ENCODE peak calls at places on chromosome 3, in eight cellular contexts. One of them, this sample, is unnamed.

GRCh38 chr3:69200384-69201068 is 78.1 kb upstream of the LMOD3 start:
- DNase-seq in PC-3: peak
- DNase-seq in astrocyte of the spinal cord: peak
- DNase-seq in CD4-positive, alpha-beta T cell: no peak
- DNase-seq in thoracic aorta: no peak
- DNase-seq in lung: no peak
- DNase-seq in fibroblast of lung: peak
- DNase-seq in lower leg skin: peak
- DNase-seq in this sample: no peak

GRCh38 chr3:150760431-150761200 is 2.4 kb downstream of the SIAH2 start:
- DNase-seq in PC-3: no peak
- DNase-seq in astrocyte of the spinal cord: no peak
- DNase-seq in CD4-positive, alpha-beta T cell: no peak
- DNase-seq in thoracic aorta: no peak
- DNase-seq in lung: no peak
- DNase-seq in fibroblast of lung: no peak
- DNase-seq in lower leg skin: no peak
- DNase-seq in this sample: no peak

GRCh38 chr3:85821130-85821756 is 862.5 kb downstream of the CADM2 start:
- DNase-seq in PC-3: peak
- DNase-seq in astrocyte of the spinal cord: peak
- DNase-seq in CD4-positive, alpha-beta T cell: no peak
- DNase-seq in thoracic aorta: no peak
- DNase-seq in lung: no peak
- DNase-seq in fibroblast of lung: peak
- DNase-seq in lower leg skin: no peak
- DNase-seq in this sample: no peak

GRCh38 chr3:139619484-139619883 is 58.3 kb downstream of the NMNAT3 start:
- DNase-seq in PC-3: no peak
- DNase-seq in astrocyte of the spinal cord: no peak
- DNase-seq in CD4-positive, alpha-beta T cell: no peak
- DNase-seq in thoracic aorta: no peak
- DNase-seq in lung: no peak
- DNase-seq in fibroblast of lung: no peak
- DNase-seq in lower leg skin: no peak
- DNase-seq in this sample: no peak

GRCh38 chr3:94024385-94024784 is 4.0 kb downstream of the STX19 start:
- DNase-seq in PC-3: peak
- DNase-seq in astrocyte of the spinal cord: peak
- DNase-seq in CD4-positive, alpha-beta T cell: no peak
- DNase-seq in thoracic aorta: no peak
- DNase-seq in lung: no peak
- DNase-seq in fibroblast of lung: peak
- DNase-seq in lower leg skin: no peak
- DNase-seq in this sample: no peak

GRCh38 chr3:117788086-117788485 is 1078.5 kb downstream of the TUSC7 start:
- DNase-seq in PC-3: peak
- DNase-seq in astrocyte of the spinal cord: peak
- DNase-seq in CD4-positive, alpha-beta T cell: no peak
- DNase-seq in thoracic aorta: no peak
- DNase-seq in lung: peak
- DNase-seq in fibroblast of lung: peak
- DNase-seq in lower leg skin: no peak
- DNase-seq in this sample: no peak

GRCh38 chr3:131277836-131278497 is 103.6 kb upstream of the NUDT16 start:
- DNase-seq in PC-3: peak
- DNase-seq in astrocyte of the spinal cord: peak
- DNase-seq in CD4-positive, alpha-beta T cell: no peak
- DNase-seq in thoracic aorta: no peak
- DNase-seq in lung: no peak
- DNase-seq in fibroblast of lung: peak
- DNase-seq in lower leg skin: no peak
- DNase-seq in this sample: no peak

GRCh38 chr3:142902356-142902755 is 13.5 kb upstream of the PCOLCE2 start:
- DNase-seq in PC-3: peak
- DNase-seq in astrocyte of the spinal cord: no peak
- DNase-seq in CD4-positive, alpha-beta T cell: no peak
- DNase-seq in thoracic aorta: no peak
- DNase-seq in lung: no peak
- DNase-seq in fibroblast of lung: no peak
- DNase-seq in lower leg skin: no peak
- DNase-seq in this sample: no peak

GRCh38 chr3:97872209-97873042 is 50.6 kb downstream of the CRYBG3 start:
- DNase-seq in PC-3: peak
- DNase-seq in astrocyte of the spinal cord: peak
- DNase-seq in CD4-positive, alpha-beta T cell: no peak
- DNase-seq in thoracic aorta: no peak
- DNase-seq in lung: no peak
- DNase-seq in fibroblast of lung: peak
- DNase-seq in lower leg skin: peak
- DNase-seq in this sample: no peak

GRCh38 chr3:89584398-89584797 is 477.0 kb downstream of the EPHA3 start:
- DNase-seq in PC-3: peak
- DNase-seq in astrocyte of the spinal cord: no peak
- DNase-seq in CD4-positive, alpha-beta T cell: no peak
- DNase-seq in thoracic aorta: no peak
- DNase-seq in lung: no peak
- DNase-seq in fibroblast of lung: peak
- DNase-seq in lower leg skin: no peak
- DNase-seq in this sample: no peak

GRCh38 chr3:184059424-184059823 is 6.6 kb downstream of the HTR3C start:
- DNase-seq in PC-3: no peak
- DNase-seq in astrocyte of the spinal cord: no peak
- DNase-seq in CD4-positive, alpha-beta T cell: no peak
- DNase-seq in thoracic aorta: no peak
- DNase-seq in lung: no peak
- DNase-seq in fibroblast of lung: no peak
- DNase-seq in lower leg skin: no peak
- DNase-seq in this sample: no peak

GRCh38 chr3:37765591-37766219 is 96.0 kb upstream of the CTDSPL start:
- DNase-seq in PC-3: no peak
- DNase-seq in astrocyte of the spinal cord: peak
- DNase-seq in CD4-positive, alpha-beta T cell: no peak
- DNase-seq in thoracic aorta: no peak
- DNase-seq in lung: no peak
- DNase-seq in fibroblast of lung: peak
- DNase-seq in lower leg skin: no peak
- DNase-seq in this sample: no peak

GRCh38 chr3:113275876-113276580 is 64.7 kb downstream of the BOC start:
- DNase-seq in PC-3: peak
- DNase-seq in astrocyte of the spinal cord: peak
- DNase-seq in CD4-positive, alpha-beta T cell: no peak
- DNase-seq in thoracic aorta: no peak
- DNase-seq in lung: no peak
- DNase-seq in fibroblast of lung: peak
- DNase-seq in lower leg skin: no peak
- DNase-seq in this sample: no peak

GRCh38 chr3:155512867-155513261 is 219.4 kb upstream of the STRIT1 start:
- DNase-seq in PC-3: no peak
- DNase-seq in astrocyte of the spinal cord: no peak
- DNase-seq in CD4-positive, alpha-beta T cell: no peak
- DNase-seq in thoracic aorta: no peak
- DNase-seq in lung: no peak
- DNase-seq in fibroblast of lung: no peak
- DNase-seq in lower leg skin: no peak
- DNase-seq in this sample: no peak

GRCh38 chr3:114809668-114810413 is 337.2 kb downstream of the ZBTB20 start:
- DNase-seq in PC-3: no peak
- DNase-seq in astrocyte of the spinal cord: peak
- DNase-seq in CD4-positive, alpha-beta T cell: no peak
- DNase-seq in thoracic aorta: no peak
- DNase-seq in lung: no peak
- DNase-seq in fibroblast of lung: peak
- DNase-seq in lower leg skin: no peak
- DNase-seq in this sample: no peak

GRCh38 chr3:107797586-107797985 is 274.8 kb downstream of the BBX start:
- DNase-seq in PC-3: peak
- DNase-seq in astrocyte of the spinal cord: no peak
- DNase-seq in CD4-positive, alpha-beta T cell: no peak
- DNase-seq in thoracic aorta: no peak
- DNase-seq in lung: no peak
- DNase-seq in fibroblast of lung: no peak
- DNase-seq in lower leg skin: no peak
- DNase-seq in this sample: no peak
- TF ChIP-seq CTCF in PC-3: no peak
- TF ChIP-seq CTCF in astrocyte of the spinal cord: no peak
- TF ChIP-seq CTCF in CD4-positive, alpha-beta T cell: no peak
- TF ChIP-seq CTCF in thoracic aorta: no peak
- TF ChIP-seq CTCF in lung: no peak
- TF ChIP-seq CTCF in fibroblast of lung: no peak
- TF ChIP-seq CTCF in lower leg skin: no peak
- TF ChIP-seq CTCF in this sample: no peak

GRCh38 chr3:57652203-57652602 is 40.7 kb downstream of the DENND6A start:
- DNase-seq in PC-3: no peak
- DNase-seq in astrocyte of the spinal cord: peak
- DNase-seq in CD4-positive, alpha-beta T cell: no peak
- DNase-seq in thoracic aorta: no peak
- DNase-seq in lung: no peak
- DNase-seq in fibroblast of lung: no peak
- DNase-seq in lower leg skin: no peak
- DNase-seq in this sample: no peak

GRCh38 chr3:57647292-57647940 is 45.5 kb downstream of the DENND6A start:
- DNase-seq in PC-3: no peak
- DNase-seq in astrocyte of the spinal cord: no peak
- DNase-seq in CD4-positive, alpha-beta T cell: no peak
- DNase-seq in thoracic aorta: no peak
- DNase-seq in lung: no peak
- DNase-seq in fibroblast of lung: no peak
- DNase-seq in lower leg skin: no peak
- DNase-seq in this sample: no peak

GRCh38 chr3:57646723-57647122 is 46.2 kb downstream of the DENND6A start:
- DNase-seq in PC-3: peak
- DNase-seq in astrocyte of the spinal cord: peak
- DNase-seq in CD4-positive, alpha-beta T cell: no peak
- DNase-seq in thoracic aorta: no peak
- DNase-seq in lung: no peak
- DNase-seq in fibroblast of lung: peak
- DNase-seq in lower leg skin: peak
- DNase-seq in this sample: no peak
- TF ChIP-seq CTCF in PC-3: peak
- TF ChIP-seq CTCF in astrocyte of the spinal cord: no peak
- TF ChIP-seq CTCF in CD4-positive, alpha-beta T cell: no peak
- TF ChIP-seq CTCF in thoracic aorta: no peak
- TF ChIP-seq CTCF in lung: no peak
- TF ChIP-seq CTCF in fibroblast of lung: no peak
- TF ChIP-seq CTCF in lower leg skin: no peak
- TF ChIP-seq CTCF in this sample: no peak

GRCh38 chr3:196569003-196569516 is 600 bp downstream of the FBXO45 start:
- DNase-seq in PC-3: peak
- DNase-seq in astrocyte of the spinal cord: peak
- DNase-seq in CD4-positive, alpha-beta T cell: peak
- DNase-seq in thoracic aorta: no peak
- DNase-seq in lung: peak
- DNase-seq in fibroblast of lung: peak
- DNase-seq in lower leg skin: no peak
- DNase-seq in this sample: peak
- TF ChIP-seq CTCF in PC-3: no peak
- TF ChIP-seq CTCF in astrocyte of the spinal cord: no peak
- TF ChIP-seq CTCF in CD4-positive, alpha-beta T cell: no peak
- TF ChIP-seq CTCF in thoracic aorta: no peak
- TF ChIP-seq CTCF in lung: no peak
- TF ChIP-seq CTCF in fibroblast of lung: no peak
- TF ChIP-seq CTCF in lower leg skin: no peak
- TF ChIP-seq CTCF in this sample: no peak

GRCh38 chr3:153669527-153669926 is 451.7 kb upstream of the ARHGEF26 start:
- DNase-seq in PC-3: no peak
- DNase-seq in astrocyte of the spinal cord: no peak
- DNase-seq in CD4-positive, alpha-beta T cell: no peak
- DNase-seq in thoracic aorta: no peak
- DNase-seq in lung: no peak
- DNase-seq in fibroblast of lung: no peak
- DNase-seq in lower leg skin: no peak
- DNase-seq in this sample: no peak
- TF ChIP-seq CTCF in PC-3: no peak
- TF ChIP-seq CTCF in astrocyte of the spinal cord: peak
- TF ChIP-seq CTCF in CD4-positive, alpha-beta T cell: peak
- TF ChIP-seq CTCF in thoracic aorta: no peak
- TF ChIP-seq CTCF in lung: no peak
- TF ChIP-seq CTCF in fibroblast of lung: peak
- TF ChIP-seq CTCF in lower leg skin: no peak
- TF ChIP-seq CTCF in this sample: peak

GRCh38 chr3:4977001-4977888 is 2.0 kb upstream of the BHLHE40 start:
- DNase-seq in PC-3: peak
- DNase-seq in astrocyte of the spinal cord: peak
- DNase-seq in CD4-positive, alpha-beta T cell: peak
- DNase-seq in thoracic aorta: peak
- DNase-seq in lung: peak
- DNase-seq in fibroblast of lung: peak
- DNase-seq in lower leg skin: peak
- DNase-seq in this sample: no peak
- TF ChIP-seq CTCF in PC-3: no peak
- TF ChIP-seq CTCF in astrocyte of the spinal cord: peak
- TF ChIP-seq CTCF in CD4-positive, alpha-beta T cell: no peak
- TF ChIP-seq CTCF in thoracic aorta: no peak
- TF ChIP-seq CTCF in lung: no peak
- TF ChIP-seq CTCF in fibroblast of lung: peak
- TF ChIP-seq CTCF in lower leg skin: no peak
- TF ChIP-seq CTCF in this sample: no peak

GRCh38 chr3:195188530-195188917 is 82.4 kb downstream of the XXYLT1 start:
- DNase-seq in PC-3: peak
- DNase-seq in astrocyte of the spinal cord: no peak
- DNase-seq in CD4-positive, alpha-beta T cell: no peak
- DNase-seq in thoracic aorta: no peak
- DNase-seq in lung: no peak
- DNase-seq in fibroblast of lung: peak
- DNase-seq in lower leg skin: no peak
- DNase-seq in this sample: no peak
- TF ChIP-seq CTCF in PC-3: no peak
- TF ChIP-seq CTCF in astrocyte of the spinal cord: peak
- TF ChIP-seq CTCF in CD4-positive, alpha-beta T cell: no peak
- TF ChIP-seq CTCF in thoracic aorta: no peak
- TF ChIP-seq CTCF in lung: no peak
- TF ChIP-seq CTCF in fibroblast of lung: peak
- TF ChIP-seq CTCF in lower leg skin: no peak
- TF ChIP-seq CTCF in this sample: no peak

DNA sequence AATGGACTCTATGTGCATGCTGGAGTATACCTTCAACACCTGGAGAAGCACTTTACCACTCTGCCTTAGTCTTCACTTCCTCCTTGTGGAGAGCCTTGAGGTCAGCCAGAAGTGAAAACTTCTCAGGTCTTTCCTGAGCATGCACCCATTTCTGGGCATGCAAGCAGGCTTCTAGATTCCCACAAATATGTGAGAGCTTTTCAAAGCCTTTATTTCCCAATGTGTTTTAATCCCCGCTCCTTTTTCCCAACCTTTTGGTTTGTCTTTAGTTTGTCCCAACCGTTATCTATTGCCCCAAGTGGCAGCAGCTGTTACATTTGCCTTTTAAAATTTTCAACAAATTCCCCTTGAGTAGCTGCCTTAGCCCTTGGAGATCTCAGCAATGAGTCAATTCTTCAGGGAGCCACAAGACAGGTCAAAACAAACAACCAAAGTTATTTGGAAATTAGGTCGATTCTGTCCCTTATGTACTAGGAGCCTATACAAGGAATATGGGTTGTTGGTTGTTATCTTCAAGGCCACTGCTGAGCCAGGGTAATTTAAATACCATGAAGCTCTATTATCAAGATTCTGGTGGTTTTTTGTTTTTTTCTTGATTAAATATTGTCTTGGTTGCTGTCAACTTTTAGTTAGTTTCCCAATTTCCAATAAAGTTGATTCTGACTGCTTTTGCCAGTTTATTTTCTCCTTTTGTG is 44.4 kb downstream of the LSM3 start:
- DNase-seq in PC-3: peak
- DNase-seq in astrocyte of the spinal cord: no peak
- DNase-seq in CD4-positive, alpha-beta T cell: no peak
- DNase-seq in thoracic aorta: no peak
- DNase-seq in lung: no peak
- DNase-seq in fibroblast of lung: peak
- DNase-seq in lower leg skin: no peak
- DNase-seq in this sample: no peak
- TF ChIP-seq CTCF in PC-3: peak
- TF ChIP-seq CTCF in astrocyte of the spinal cord: no peak
- TF ChIP-seq CTCF in CD4-positive, alpha-beta T cell: no peak
- TF ChIP-seq CTCF in thoracic aorta: no peak
- TF ChIP-seq CTCF in lung: no peak
- TF ChIP-seq CTCF in fibroblast of lung: no peak
- TF ChIP-seq CTCF in lower leg skin: no peak
- TF ChIP-seq CTCF in this sample: no peak